ENCODE peak calls at places on chromosomes 13 and 19, in six cellular contexts. One of them, this sample, is unnamed.

GRCh38 chr19:38287604-38288003 is 16.4 kb upstream of the C19orf33 start:
- DNase-seq in HL-60: peak
- DNase-seq in GM12878: no peak
- DNase-seq in K562: no peak
- DNase-seq in H1: no peak
- DNase-seq in HepG2: no peak
- DNase-seq in this sample: no peak

GRCh38 chr19:11673608-11674041 is 65.1 kb downstream of the ZNF823 start:
- DNase-seq in HepG2: peak
- DNase-seq in K562: peak
- DNase-seq in GM12878: no peak
- DNase-seq in HL-60: no peak
- DNase-seq in H1: peak
- DNase-seq in this sample: no peak

GRCh38 chr19:15905026-15905425 is 7.2 kb upstream of the CYP4F2 start:
- DNase-seq in K562: no peak
- DNase-seq in H1: no peak
- DNase-seq in HL-60: no peak
- DNase-seq in GM12878: no peak
- DNase-seq in HepG2: no peak
- DNase-seq in this sample: no peak

GRCh38 chr19:13063461-13064091 is 39.1 kb downstream of the LYL1 start:
- DNase-seq in HepG2: no peak
- DNase-seq in H1: no peak
- DNase-seq in K562: no peak
- DNase-seq in GM12878: no peak
- DNase-seq in HL-60: no peak
- DNase-seq in this sample: no peak

GRCh38 chr19:48490980-48491792 is 20.4 kb downstream of the LMTK3 start:
- DNase-seq in H1: no peak
- DNase-seq in K562: peak
- DNase-seq in HepG2: no peak
- DNase-seq in HL-60: no peak
- DNase-seq in GM12878: no peak
- DNase-seq in this sample: peak

GRCh38 chr13:97030705-97031452 is 36.6 kb upstream of the OXGR1 start:
- DNase-seq in HL-60: peak
- DNase-seq in H1: no peak
- DNase-seq in HepG2: peak
- DNase-seq in GM12878: no peak
- DNase-seq in K562: peak
- DNase-seq in this sample: peak

GRCh38 chr19:18278521-18279265 is 2.7 kb downstream of the JUND start:
- DNase-seq in H1: no peak
- DNase-seq in HL-60: peak
- DNase-seq in K562: no peak
- DNase-seq in HepG2: no peak
- DNase-seq in GM12878: no peak
- DNase-seq in this sample: no peak

GRCh38 chr19:29793116-29793727 is 18.6 kb upstream of the CCNE1 start:
- DNase-seq in HL-60: no peak
- DNase-seq in H1: no peak
- DNase-seq in GM12878: no peak
- DNase-seq in K562: no peak
- DNase-seq in HepG2: no peak
- DNase-seq in this sample: no peak

GRCh38 chr19:17209126-17210036 is 5.8 kb upstream of the USE1 start:
- DNase-seq in HepG2: no peak
- DNase-seq in K562: peak
- DNase-seq in GM12878: no peak
- DNase-seq in H1: peak
- DNase-seq in HL-60: no peak
- DNase-seq in this sample: peak

GRCh38 chr19:32902448-32902847 is 32.9 kb upstream of the SLC7A9 start:
- DNase-seq in GM12878: no peak
- DNase-seq in HepG2: no peak
- DNase-seq in K562: no peak
- DNase-seq in H1: no peak
- DNase-seq in HL-60: no peak
- DNase-seq in this sample: no peak
- TF ChIP-seq GABPA in GM12878: no peak
- TF ChIP-seq GABPA in HepG2: no peak
- TF ChIP-seq GABPA in K562: no peak
- TF ChIP-seq GABPA in H1: no peak
- TF ChIP-seq GABPA in HL-60: no peak
- TF ChIP-seq GABPA in this sample: no peak

GRCh38 chr13:113928701-113929627 is 44.9 kb downstream of the C13orf46 start:
- DNase-seq in HepG2: no peak
- DNase-seq in H1: no peak
- DNase-seq in GM12878: no peak
- DNase-seq in HL-60: no peak
- DNase-seq in K562: no peak
- DNase-seq in this sample: peak
- TF ChIP-seq GABPA in HepG2: no peak
- TF ChIP-seq GABPA in H1: no peak
- TF ChIP-seq GABPA in GM12878: no peak
- TF ChIP-seq GABPA in HL-60: no peak
- TF ChIP-seq GABPA in K562: no peak
- TF ChIP-seq GABPA in this sample: no peak

GRCh38 chr19:3825286-3825956 is 39.2 kb upstream of the MATK start:
- DNase-seq in GM12878: no peak
- DNase-seq in K562: no peak
- DNase-seq in HL-60: no peak
- DNase-seq in H1: no peak
- DNase-seq in HepG2: no peak
- DNase-seq in this sample: no peak
- TF ChIP-seq GABPA in GM12878: no peak
- TF ChIP-seq GABPA in K562: no peak
- TF ChIP-seq GABPA in HL-60: no peak
- TF ChIP-seq GABPA in H1: no peak
- TF ChIP-seq GABPA in HepG2: no peak
- TF ChIP-seq GABPA in this sample: no peak

GRCh38 chr19:33408116-33408515 is 34.6 kb downstream of the CEBPG start:
- DNase-seq in H1: no peak
- DNase-seq in GM12878: no peak
- DNase-seq in HL-60: no peak
- DNase-seq in K562: no peak
- DNase-seq in HepG2: no peak
- DNase-seq in this sample: peak
- TF ChIP-seq GABPA in H1: no peak
- TF ChIP-seq GABPA in GM12878: no peak
- TF ChIP-seq GABPA in HL-60: no peak
- TF ChIP-seq GABPA in K562: no peak
- TF ChIP-seq GABPA in HepG2: no peak
- TF ChIP-seq GABPA in this sample: no peak

GRCh38 chr19:40672038-40672437 is 18.4 kb downstream of the NUMBL start:
- DNase-seq in GM12878: no peak
- DNase-seq in HepG2: no peak
- DNase-seq in HL-60: no peak
- DNase-seq in K562: no peak
- DNase-seq in H1: no peak
- DNase-seq in this sample: no peak

GRCh38 chr19:40671404-40671803 is 19.0 kb downstream of the NUMBL start:
- DNase-seq in K562: no peak
- DNase-seq in GM12878: no peak
- DNase-seq in HepG2: no peak
- DNase-seq in H1: no peak
- DNase-seq in HL-60: no peak
- DNase-seq in this sample: no peak

GRCh38 chr19:40674291-40674690 is 16.2 kb downstream of the NUMBL start:
- DNase-seq in K562: no peak
- DNase-seq in H1: no peak
- DNase-seq in HL-60: no peak
- DNase-seq in HepG2: no peak
- DNase-seq in GM12878: no peak
- DNase-seq in this sample: no peak

GRCh38 chr19:40673377-40673776 is 17.1 kb downstream of the NUMBL start:
- DNase-seq in HepG2: no peak
- DNase-seq in GM12878: no peak
- DNase-seq in HL-60: no peak
- DNase-seq in K562: no peak
- DNase-seq in H1: no peak
- DNase-seq in this sample: no peak

GRCh38 chr19:40672573-40673299 is 17.7 kb downstream of the NUMBL start:
- DNase-seq in GM12878: no peak
- DNase-seq in HL-60: no peak
- DNase-seq in K562: no peak
- DNase-seq in H1: no peak
- DNase-seq in HepG2: no peak
- DNase-seq in this sample: no peak
- TF ChIP-seq GABPA in GM12878: no peak
- TF ChIP-seq GABPA in HL-60: no peak
- TF ChIP-seq GABPA in K562: no peak
- TF ChIP-seq GABPA in H1: no peak
- TF ChIP-seq GABPA in HepG2: no peak
- TF ChIP-seq GABPA in this sample: no peak

This sample was measured in SK-N-SH.